ENCODE peak calls at places on chromosome 2, in nine cellular contexts. One of them, this sample, is unnamed.

GRCh38 chr2:128501022-128501690 is 182.5 kb upstream of the HS6ST1 start:
- DNase-seq in adrenal gland: no peak
- DNase-seq in PC-9: peak; percentile 28
- DNase-seq in breast epithelium: no peak
- DNase-seq in mammary epithelial cell: no peak
- DNase-seq in tibial artery: peak; percentile 41
- DNase-seq in CD8-positive, alpha-beta T cell: no peak
- DNase-seq in fibroblast of lung: no peak
- DNase-seq in body of pancreas: no peak
- DNase-seq in this sample: no peak

GRCh38 chr2:221502270-221502973 is 69.7 kb downstream of the EPHA4 start:
- DNase-seq in CD8-positive, alpha-beta T cell: no peak
- DNase-seq in breast epithelium: no peak
- DNase-seq in tibial artery: no peak
- DNase-seq in mammary epithelial cell: peak; percentile 70
- DNase-seq in adrenal gland: no peak
- DNase-seq in PC-9: no peak
- DNase-seq in fibroblast of lung: peak; percentile 73
- DNase-seq in body of pancreas: no peak
- DNase-seq in this sample: no peak

GRCh38 chr2:160742679-160743078 is 249.1 kb upstream of the RBMS1 start:
- DNase-seq in PC-9: no peak
- DNase-seq in mammary epithelial cell: no peak
- DNase-seq in tibial artery: no peak
- DNase-seq in body of pancreas: no peak
- DNase-seq in breast epithelium: no peak
- DNase-seq in fibroblast of lung: peak; percentile 20
- DNase-seq in CD8-positive, alpha-beta T cell: no peak
- DNase-seq in adrenal gland: no peak
- DNase-seq in this sample: peak; percentile 26

GRCh38 chr2:234175649-234176048 is 125.1 kb downstream of the SPP2 start:
- DNase-seq in fibroblast of lung: no peak
- DNase-seq in tibial artery: no peak
- DNase-seq in body of pancreas: no peak
- DNase-seq in CD8-positive, alpha-beta T cell: no peak
- DNase-seq in mammary epithelial cell: no peak
- DNase-seq in PC-9: no peak
- DNase-seq in adrenal gland: no peak
- DNase-seq in breast epithelium: no peak
- DNase-seq in this sample: no peak

GRCh38 chr2:23548143-23548769 is 163.3 kb downstream of the KLHL29 start:
- DNase-seq in breast epithelium: no peak
- DNase-seq in PC-9: no peak
- DNase-seq in mammary epithelial cell: no peak
- DNase-seq in adrenal gland: no peak
- DNase-seq in body of pancreas: no peak
- DNase-seq in CD8-positive, alpha-beta T cell: no peak
- DNase-seq in fibroblast of lung: no peak
- DNase-seq in tibial artery: no peak
- DNase-seq in this sample: no peak

GRCh38 chr2:216571178-216571908 is 61.9 kb upstream of the IGFBP2 start:
- DNase-seq in body of pancreas: peak; percentile 27
- DNase-seq in adrenal gland: no peak
- DNase-seq in fibroblast of lung: no peak
- DNase-seq in breast epithelium: no peak
- DNase-seq in CD8-positive, alpha-beta T cell: no peak
- DNase-seq in mammary epithelial cell: no peak
- DNase-seq in PC-9: no peak
- DNase-seq in tibial artery: no peak
- DNase-seq in this sample: no peak

GRCh38 chr2:117272975-117273671 is 541.4 kb upstream of the DDX18 start:
- DNase-seq in CD8-positive, alpha-beta T cell: no peak
- DNase-seq in tibial artery: no peak
- DNase-seq in body of pancreas: no peak
- DNase-seq in breast epithelium: no peak
- DNase-seq in fibroblast of lung: no peak
- DNase-seq in mammary epithelial cell: no peak
- DNase-seq in adrenal gland: no peak
- DNase-seq in PC-9: no peak
- DNase-seq in this sample: no peak

GRCh38 chr2:165440367-165440766 is 29.1 kb upstream of the CSRNP3 start:
- DNase-seq in CD8-positive, alpha-beta T cell: no peak
- DNase-seq in mammary epithelial cell: no peak
- DNase-seq in adrenal gland: no peak
- DNase-seq in PC-9: no peak
- DNase-seq in tibial artery: no peak
- DNase-seq in breast epithelium: no peak
- DNase-seq in fibroblast of lung: peak; percentile 79
- DNase-seq in body of pancreas: no peak
- DNase-seq in this sample: no peak

DNA sequence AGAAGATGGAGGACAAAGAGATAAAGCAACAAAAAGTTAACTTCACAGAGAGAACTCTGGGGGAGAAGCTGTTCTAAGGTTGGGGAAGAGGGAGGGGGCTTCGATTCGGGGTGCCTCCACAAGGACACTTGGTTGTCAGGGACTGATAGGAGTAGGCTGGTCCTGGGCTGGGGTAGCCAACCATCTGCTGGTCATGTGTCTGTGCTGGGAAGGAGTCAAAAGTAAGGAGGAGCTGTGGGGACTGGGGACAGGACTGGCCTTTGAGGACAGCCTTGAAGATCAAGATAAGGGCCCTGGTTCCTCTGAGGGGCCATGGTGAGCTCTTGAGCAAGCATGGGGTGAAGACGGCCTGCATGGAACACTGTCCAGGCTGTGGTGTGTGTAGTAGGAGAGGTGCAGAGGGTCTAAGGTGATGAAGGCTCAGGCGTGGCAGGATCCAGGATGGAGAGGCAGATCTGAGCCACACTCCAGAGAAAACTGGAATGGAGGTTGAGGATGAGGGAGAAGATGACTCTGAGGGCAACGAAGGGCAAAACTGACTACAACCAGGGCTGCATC is 1.7 kb downstream of the CYP27A1 start:
- DNase-seq in CD8-positive, alpha-beta T cell: no peak
- DNase-seq in adrenal gland: no peak
- DNase-seq in PC-9: no peak
- DNase-seq in fibroblast of lung: no peak
- DNase-seq in breast epithelium: no peak
- DNase-seq in mammary epithelial cell: no peak
- DNase-seq in tibial artery: no peak
- DNase-seq in body of pancreas: no peak
- DNase-seq in this sample: no peak
- H3K4me3 ChIP-seq in CD8-positive, alpha-beta T cell: no peak overlapping the region
- H3K4me3 ChIP-seq in adrenal gland: peak overlapping the region; percentile 25
- H3K4me3 ChIP-seq in PC-9: no peak overlapping the region
- H3K4me3 ChIP-seq in fibroblast of lung: no peak overlapping the region
- H3K4me3 ChIP-seq in breast epithelium: peak overlapping the region; percentile 80
- H3K4me3 ChIP-seq in mammary epithelial cell: no peak overlapping the region
- H3K4me3 ChIP-seq in tibial artery: peak overlapping the region; percentile 67
- H3K4me3 ChIP-seq in body of pancreas: no peak overlapping the region
- H3K4me3 ChIP-seq in this sample: no peak overlapping the region

GRCh38 chr2:59353301-59353921 is 1112.3 kb upstream of the FANCL start:
- DNase-seq in CD8-positive, alpha-beta T cell: no peak
- DNase-seq in tibial artery: no peak
- DNase-seq in breast epithelium: peak; percentile 69
- DNase-seq in PC-9: no peak
- DNase-seq in adrenal gland: no peak
- DNase-seq in fibroblast of lung: no peak
- DNase-seq in body of pancreas: no peak
- DNase-seq in mammary epithelial cell: no peak
- DNase-seq in this sample: no peak

GRCh38 chr2:59354498-59354897 is 1113.4 kb upstream of the FANCL start:
- DNase-seq in PC-9: no peak
- DNase-seq in breast epithelium: no peak
- DNase-seq in CD8-positive, alpha-beta T cell: no peak
- DNase-seq in mammary epithelial cell: no peak
- DNase-seq in adrenal gland: no peak
- DNase-seq in body of pancreas: no peak
- DNase-seq in tibial artery: no peak
- DNase-seq in fibroblast of lung: no peak
- DNase-seq in this sample: no peak
- H3K27ac ChIP-seq in PC-9: no peak overlapping the region
- H3K27ac ChIP-seq in breast epithelium: peak overlapping the region; percentile 46
- H3K27ac ChIP-seq in CD8-positive, alpha-beta T cell: no peak overlapping the region
- H3K27ac ChIP-seq in mammary epithelial cell: no peak overlapping the region
- H3K27ac ChIP-seq in adrenal gland: no peak overlapping the region
- H3K27ac ChIP-seq in body of pancreas: no peak overlapping the region
- H3K27ac ChIP-seq in tibial artery: no peak overlapping the region
- H3K27ac ChIP-seq in fibroblast of lung: no peak overlapping the region
- H3K27ac ChIP-seq in this sample: no peak overlapping the region

GRCh38 chr2:211157856-211158463 is 601.6 kb downstream of the CPS1 start:
- DNase-seq in fibroblast of lung: peak; percentile 55
- DNase-seq in body of pancreas: peak; percentile 76
- DNase-seq in adrenal gland: peak; percentile 82
- DNase-seq in CD8-positive, alpha-beta T cell: peak; percentile 8
- DNase-seq in mammary epithelial cell: peak; percentile 58
- DNase-seq in PC-9: no peak
- DNase-seq in tibial artery: peak; percentile 80
- DNase-seq in breast epithelium: peak; percentile 28
- DNase-seq in this sample: peak; percentile 39
- TF ChIP-seq CTCF in fibroblast of lung: peak; percentile 86
- TF ChIP-seq CTCF in body of pancreas: peak; percentile 76
- TF ChIP-seq CTCF in adrenal gland: peak; percentile 84
- TF ChIP-seq CTCF in CD8-positive, alpha-beta T cell: peak; percentile 77
- TF ChIP-seq CTCF in mammary epithelial cell: peak; percentile 81
- TF ChIP-seq CTCF in PC-9: peak; percentile 79
- TF ChIP-seq CTCF in tibial artery: peak; percentile 71
- TF ChIP-seq CTCF in breast epithelium: peak; percentile 37
- TF ChIP-seq CTCF in this sample: peak; percentile 68

DNA sequence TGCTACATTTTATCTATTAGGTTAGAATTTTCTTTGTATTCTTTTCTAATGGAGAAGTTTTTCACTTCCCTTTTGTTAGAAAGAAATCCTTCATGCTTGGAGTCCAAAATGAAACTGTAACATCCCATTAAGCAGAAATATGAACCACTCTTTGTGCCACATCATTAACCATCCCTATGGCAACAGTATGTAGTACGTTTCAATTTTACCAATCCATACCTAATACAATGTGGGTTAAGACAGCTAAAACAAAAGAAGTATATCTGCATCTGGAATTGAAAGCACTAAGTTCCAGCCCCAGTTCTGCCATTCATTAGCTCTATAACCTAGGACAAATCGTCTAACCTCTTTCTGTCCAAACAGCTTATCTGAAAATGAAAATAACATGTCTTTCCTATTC is 409.2 kb upstream of the SPHKAP start:
- DNase-seq in mammary epithelial cell: no peak
- DNase-seq in adrenal gland: no peak
- DNase-seq in body of pancreas: no peak
- DNase-seq in breast epithelium: no peak
- DNase-seq in tibial artery: no peak
- DNase-seq in CD8-positive, alpha-beta T cell: no peak
- DNase-seq in PC-9: no peak
- DNase-seq in fibroblast of lung: no peak
- DNase-seq in this sample: no peak
- H3K4me3 ChIP-seq in mammary epithelial cell: no peak overlapping the region
- H3K4me3 ChIP-seq in adrenal gland: no peak overlapping the region
- H3K4me3 ChIP-seq in body of pancreas: no peak overlapping the region
- H3K4me3 ChIP-seq in breast epithelium: no peak overlapping the region
- H3K4me3 ChIP-seq in tibial artery: no peak overlapping the region
- H3K4me3 ChIP-seq in CD8-positive, alpha-beta T cell: no peak overlapping the region
- H3K4me3 ChIP-seq in PC-9: no peak overlapping the region
- H3K4me3 ChIP-seq in fibroblast of lung: no peak overlapping the region
- H3K4me3 ChIP-seq in this sample: no peak overlapping the region

GRCh38 chr2:147460140-147460539 is 384.7 kb upstream of the ACVR2A start:
- DNase-seq in breast epithelium: no peak
- DNase-seq in adrenal gland: no peak
- DNase-seq in CD8-positive, alpha-beta T cell: no peak
- DNase-seq in body of pancreas: no peak
- DNase-seq in fibroblast of lung: peak; percentile 44
- DNase-seq in PC-9: no peak
- DNase-seq in tibial artery: no peak
- DNase-seq in mammary epithelial cell: peak; percentile 56
- DNase-seq in this sample: peak; percentile 7
- H3K27ac ChIP-seq in breast epithelium: no peak overlapping the region
- H3K27ac ChIP-seq in adrenal gland: no peak overlapping the region
- H3K27ac ChIP-seq in CD8-positive, alpha-beta T cell: no peak overlapping the region
- H3K27ac ChIP-seq in body of pancreas: no peak overlapping the region
- H3K27ac ChIP-seq in fibroblast of lung: no peak overlapping the region
- H3K27ac ChIP-seq in PC-9: no peak overlapping the region
- H3K27ac ChIP-seq in tibial artery: no peak overlapping the region
- H3K27ac ChIP-seq in mammary epithelial cell: no peak overlapping the region
- H3K27ac ChIP-seq in this sample: peak overlapping the region; percentile 59